ENCODE peak calls at places on chromosomes 13 and 19, in six cellular contexts. X, Y, D, M, W and E are unnamed samples.
A peak's percentile ranks its signal among the peaks of the same experiment; 100 is the strongest.

GRCh38 chr19:55668603-55669348 is 6.2 kb upstream of the EPN1 start:
- DNase-seq in X (no peak), Y (peak; percentile 77), D (no peak), M (no peak), W (no peak), E (no peak)

GRCh38 chr19:54399189-54399588 is 16.1 kb upstream of the TTYH1 start:
- DNase-seq in X (no peak), Y (no peak), D (no peak), M (no peak), W (no peak), E (no peak)

GRCh38 chr13:39855236-39855635 is 199.8 kb downstream of the COG6 start:
- DNase-seq in X (no peak), Y (no peak), D (no peak), M (no peak), W (no peak), E (no peak)

GRCh38 chr13:33033361-33033812 is 17.2 kb downstream of the KL start:
- DNase-seq in X (no peak), Y (peak; percentile 70), D (no peak), M (no peak), W (no peak), E (no peak)

GRCh38 chr19:3852614-3853254 is 16.1 kb downstream of the ZFR2 start:
- DNase-seq in X (no peak), Y (no peak), D (peak; percentile 83), M (peak; percentile 28), W (peak; percentile 57), E (peak; percentile 31)

GRCh38 chr19:40862785-40863184 is 12.5 kb upstream of the CYP2A6 start:
- DNase-seq in X (no peak), Y (no peak), D (peak; percentile 53), M (no peak), W (no peak), E (peak; percentile 10)

GRCh38 chr19:33767898-33768413 is 28.7 kb upstream of the KCTD15 start:
- DNase-seq in X (no peak), Y (no peak), D (peak; percentile 19), M (no peak), W (no peak), E (no peak)

GRCh38 chr13:36344886-36345437 is 1.2 kb downstream of the SPART start:
- DNase-seq in X (no peak), Y (no peak), D (no peak), M (no peak), W (no peak), E (no peak)

GRCh38 chr19:42250666-42251531 is 4.0 kb downstream of the ERF start:
- DNase-seq in X (no peak), Y (no peak), D (peak; percentile 60), M (no peak), W (no peak), E (no peak)

GRCh38 chr13:46295531-46296464 is 84.1 kb downstream of the LRRC63 start:
- DNase-seq in X (peak; percentile 46), Y (no peak), D (peak; percentile 98), M (peak; percentile 34), W (peak; percentile 92), E (peak; percentile 41)

GRCh38 chr19:51108805-51109146 is 567 bp upstream of the CTU1 start:
- DNase-seq in X (no peak), Y (no peak), D (no peak), M (no peak), W (no peak), E (no peak)

GRCh38 chr19:33660426-33661160 is 38.8 kb downstream of the CHST8 start:
- DNase-seq in X (no peak), Y (no peak), D (no peak), M (no peak), W (no peak), E (no peak)

GRCh38 chr13:52846567-52847321 is 1.7 kb downstream of the PCDH8 start:
- DNase-seq in X (peak; percentile 48), Y (peak; percentile 83), D (peak; percentile 7), M (no peak), W (no peak), E (no peak)

GRCh38 chr19:7527516-7528191 is 5.2 kb downstream of the MCOLN1 start:
- DNase-seq in X (no peak), Y (peak; percentile 90), D (no peak), M (no peak), W (no peak), E (no peak)

GRCh38 chr13:43388282-43389034 is 365.1 kb downstream of the DNAJC15 start:
- DNase-seq in X (no peak), Y (no peak), D (no peak), M (peak; percentile 47), W (no peak), E (no peak)

GRCh38 chr19:8499048-8499833 is 3.2 kb downstream of the PRAM1 start:
- DNase-seq in X (no peak), Y (no peak), D (no peak), M (no peak), W (no peak), E (no peak)

GRCh38 chr19:2578911-2579677 is 103.2 kb downstream of the GADD45B start:
- DNase-seq in X (peak; percentile 87), Y (peak; percentile 96), D (peak; percentile 93), M (peak; percentile 96), W (peak; percentile 81), E (no peak)

GRCh38 chr19:40691421-40692211 is 1.2 kb upstream of the NUMBL start:
- DNase-seq in X (no peak), Y (no peak), D (peak; percentile 5), M (no peak), W (no peak), E (no peak)

GRCh38 chr13:65034266-65034665 is 2195.9 kb downstream of the PCDH9 start:
- DNase-seq in X (no peak), Y (peak; percentile 61), D (no peak), M (no peak), W (no peak), E (no peak)

GRCh38 chr13:43331676-43332075 is 308.3 kb downstream of the DNAJC15 start:
- DNase-seq in X (no peak), Y (no peak), D (peak; percentile 6), M (no peak), W (no peak), E (no peak)

GRCh38 chr13:49029570-49029969 is 53.9 kb downstream of the FNDC3A start:
- DNase-seq in X (no peak), Y (no peak), D (no peak), M (no peak), W (no peak), E (no peak)

GRCh38 chr13:66618702-66619101 is 611.4 kb downstream of the PCDH9 start:
- DNase-seq in X (no peak), Y (no peak), D (peak; percentile 72), M (no peak), W (peak; percentile 22), E (peak; percentile 12)

GRCh38 chr13:36841411-36841810 is 22.4 kb downstream of the RFXAP start:
- DNase-seq in X (no peak), Y (no peak), D (peak; percentile 19), M (no peak), W (no peak), E (no peak)

GRCh38 chr19:12782174-12782423 is 6.7 kb upstream of the HOOK2 start:
- DNase-seq in X (peak; percentile 72), Y (no peak), D (no peak), M (no peak), W (no peak), E (no peak)

GRCh38 chr19:12777217-12778019 is 2.1 kb upstream of the HOOK2 start:
- DNase-seq in X (peak; percentile 78), Y (peak; percentile 97), D (peak; percentile 81), M (peak; percentile 81), W (no peak), E (no peak)

GRCh38 chr19:12778905-12779161 is 3.5 kb upstream of the HOOK2 start:
- DNase-seq in X (no peak), Y (no peak), D (no peak), M (no peak), W (no peak), E (no peak)

GRCh38 chr19:12778020-12778904 is 2.9 kb upstream of the HOOK2 start:
- DNase-seq in X (peak; percentile 63), Y (peak; percentile 91), D (peak; percentile 78), M (peak; percentile 79), W (no peak), E (no peak)

GRCh38 chr19:12779162-12779993 is 4.0 kb upstream of the HOOK2 start:
- DNase-seq in X (no peak), Y (no peak), D (peak; percentile 93), M (no peak), W (peak; percentile 83), E (no peak)
- H3K4me3 ChIP-seq in X (no peak overlapping the region), Y (no peak overlapping the region), D (peak overlapping the region; percentile 70), M (peak overlapping the region; percentile 66), W (peak overlapping the region; percentile 52), E (peak overlapping the region; percentile 55)

DNA sequence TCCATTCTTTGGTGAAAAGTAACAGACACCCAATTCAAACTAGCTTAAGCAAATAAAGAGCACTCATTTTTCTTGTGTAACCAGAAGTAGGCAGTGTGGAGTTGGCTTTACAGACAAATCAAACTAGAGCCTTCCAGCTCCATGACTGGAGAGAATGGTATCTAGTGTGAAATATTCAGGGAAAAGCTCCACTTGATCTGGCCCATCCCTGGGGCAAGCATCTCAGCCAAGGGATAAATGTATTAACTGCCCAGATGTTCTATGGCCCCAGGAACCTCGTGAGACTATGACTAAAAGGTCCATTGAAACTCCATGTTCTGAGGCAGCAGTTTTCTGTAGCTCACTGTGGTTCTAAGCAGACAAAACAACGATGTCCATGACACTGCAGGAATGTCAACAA is 49.9 kb downstream of the TBC1D4 start:
- DNase-seq in X (no peak), Y (no peak), D (no peak), M (no peak), W (no peak), E (peak; percentile 15)
- TF ChIP-seq CTCF in X (no peak), Y (no peak), D (no peak), M (no peak), W (no peak), E (no peak)

GRCh38 chr19:18895038-18895827 is 725 bp downstream of the CERS1 start:
- DNase-seq in X (peak; percentile 21), Y (no peak), D (peak; percentile 31), M (no peak), W (no peak), E (no peak)

GRCh38 chr19:18895828-18896341 is at the start of gene CERS1:
- DNase-seq in X (no peak), Y (no peak), D (no peak), M (no peak), W (no peak), E (no peak)

GRCh38 chr19:18896421-18896841 is 473 bp upstream of the CERS1 start:
- DNase-seq in X (no peak), Y (peak; percentile 81), D (no peak), M (no peak), W (no peak), E (no peak)

GRCh38 chr19:18893573-18894253 is 2.2 kb downstream of the CERS1 start:
- DNase-seq in X (no peak), Y (no peak), D (no peak), M (no peak), W (no peak), E (no peak)

GRCh38 chr19:18894254-18895037 is 1.5 kb downstream of the CERS1 start:
- DNase-seq in X (no peak), Y (no peak), D (peak; percentile 55), M (no peak), W (no peak), E (no peak)
- H3K4me3 ChIP-seq in X (peak overlapping the region; percentile 43), Y (no peak overlapping the region), D (peak overlapping the region; percentile 52), M (peak overlapping the region; percentile 45), W (peak overlapping the region; percentile 40), E (peak overlapping the region; percentile 53)

DNA sequence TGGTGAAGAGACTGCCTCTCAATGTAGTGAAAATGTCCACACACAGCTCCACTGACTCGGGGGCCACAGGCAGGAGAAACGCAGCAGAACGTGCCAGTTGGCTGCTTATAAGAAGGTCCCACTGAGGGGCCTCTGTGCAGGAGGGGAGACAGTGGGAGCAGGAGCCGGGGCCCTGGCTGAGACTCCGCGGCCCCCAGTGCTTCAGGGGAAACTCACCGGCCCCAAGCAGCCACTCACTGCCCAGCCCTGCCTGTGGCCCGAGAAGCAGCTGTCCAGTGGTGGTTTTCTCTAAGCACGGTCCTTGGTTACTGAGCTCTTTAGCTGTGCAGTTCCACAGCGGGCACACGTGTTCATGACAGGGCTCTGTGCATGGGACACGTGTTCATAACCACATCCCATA is 91.9 kb upstream of the MCF2L start:
- DNase-seq in X (no peak), Y (peak; percentile 45), D (no peak), M (no peak), W (no peak), E (no peak)
- TF ChIP-seq CTCF in X (no peak), Y (no peak), D (no peak), M (no peak), W (no peak), E (no peak)